ENCODE peak calls at places on chromosomes 11 and 22, in eight cellular contexts. Y, A, Z, X, I, N, L and O are unnamed samples.
A peak's percentile ranks its signal among the peaks of the same experiment; 100 is the strongest.

GRCh38 chr11:116478205-116478604 is 294.6 kb downstream of the BUD13 start:
- DNase-seq in X (peak; percentile 32), I (no peak), N (no peak), L (no peak), Z (no peak), A (no peak), Y (no peak), O (no peak)

GRCh38 chr11:8714622-8715225 is 32.1 kb downstream of the RPL27A start:
- DNase-seq in I (no peak), Y (no peak), Z (no peak), L (no peak), A (no peak), N (no peak), X (no peak), O (no peak)

GRCh38 chr11:16767957-16768356 is 29.5 kb downstream of the C11orf58 start:
- DNase-seq in L (no peak), N (no peak), I (no peak), Y (no peak), X (no peak), Z (no peak), A (no peak), O (no peak)

GRCh38 chr11:125343086-125343731 is 152.9 kb downstream of the FEZ1 start:
- DNase-seq in X (no peak), I (no peak), N (no peak), A (no peak), Y (no peak), Z (no peak), L (no peak), O (no peak)

GRCh38 chr11:47111318-47111804 is 65.3 kb downstream of the ARFGAP2 start:
- DNase-seq in N (no peak), Y (no peak), Z (no peak), I (no peak), A (no peak), L (peak; percentile 92), X (no peak), O (no peak)

GRCh38 chr11:114082415-114082748 is 22.9 kb downstream of the ZBTB16 start:
- DNase-seq in A (no peak), N (no peak), L (no peak), Y (no peak), X (no peak), I (no peak), Z (no peak), O (peak; percentile 80)

GRCh38 chr11:116835042-116835772 is 2.2 kb downstream of the APOA1 start:
- DNase-seq in I (no peak), Z (no peak), A (no peak), X (no peak), Y (no peak), N (no peak), L (no peak), O (no peak)

GRCh38 chr11:23284626-23285025 is 424.4 kb upstream of the CCDC179 start:
- DNase-seq in L (no peak), I (no peak), N (no peak), X (no peak), Y (peak; percentile 31), A (no peak), Z (no peak), O (no peak)

GRCh38 chr11:47003180-47003877 is 66.8 kb downstream of the CSTPP1 start:
- DNase-seq in L (no peak), Y (no peak), Z (peak; percentile 15), I (no peak), A (no peak), X (no peak), N (no peak), O (no peak)

GRCh38 chr11:78101073-78101472 is 21.4 kb upstream of the NDUFC2 start:
- DNase-seq in A (no peak), L (no peak), I (no peak), N (no peak), X (no peak), Z (no peak), Y (peak; percentile 58), O (no peak)

GRCh38 chr22:23884133-23884532 is 10.1 kb upstream of the MIF start:
- DNase-seq in L (no peak), Z (no peak), N (no peak), X (no peak), Y (no peak), A (no peak), I (no peak), O (no peak)

GRCh38 chr11:18280438-18281046 is 14.5 kb downstream of the SAA1 start:
- DNase-seq in X (no peak), L (peak; percentile 20), A (no peak), N (no peak), Y (no peak), Z (no peak), I (no peak), O (no peak)

GRCh38 chr11:63909621-63910506 is 7.1 kb downstream of the RCOR2 start:
- DNase-seq in L (no peak), X (peak; percentile 88), Y (no peak), N (no peak), Z (no peak), I (no peak), A (no peak), O (no peak)
- H3K27ac ChIP-seq in L (no peak overlapping the region), X (peak overlapping the region; percentile 92), Y (no peak overlapping the region), N (no peak overlapping the region), Z (no peak overlapping the region), I (no peak overlapping the region), A (peak overlapping the region; percentile 31), O (peak overlapping the region; percentile 58)

GRCh38 chr11:72588656-72589410 is 85.4 kb downstream of the PDE2A start:
- DNase-seq in I (no peak), X (no peak), A (no peak), Y (no peak), L (no peak), N (no peak), Z (no peak), O (no peak)

GRCh38 chr11:72587696-72588095 is 86.5 kb downstream of the PDE2A start:
- DNase-seq in A (no peak), X (no peak), Z (no peak), I (no peak), N (no peak), L (no peak), Y (no peak), O (no peak)

GRCh38 chr11:72591785-72592490 is 82.3 kb downstream of the PDE2A start:
- DNase-seq in N (no peak), X (no peak), Z (no peak), L (no peak), A (no peak), I (no peak), Y (no peak), O (no peak)

GRCh38 chr11:72591023-72591422 is 83.2 kb downstream of the PDE2A start:
- DNase-seq in X (no peak), N (no peak), I (no peak), L (no peak), A (no peak), Z (no peak), Y (no peak), O (no peak)

DNA sequence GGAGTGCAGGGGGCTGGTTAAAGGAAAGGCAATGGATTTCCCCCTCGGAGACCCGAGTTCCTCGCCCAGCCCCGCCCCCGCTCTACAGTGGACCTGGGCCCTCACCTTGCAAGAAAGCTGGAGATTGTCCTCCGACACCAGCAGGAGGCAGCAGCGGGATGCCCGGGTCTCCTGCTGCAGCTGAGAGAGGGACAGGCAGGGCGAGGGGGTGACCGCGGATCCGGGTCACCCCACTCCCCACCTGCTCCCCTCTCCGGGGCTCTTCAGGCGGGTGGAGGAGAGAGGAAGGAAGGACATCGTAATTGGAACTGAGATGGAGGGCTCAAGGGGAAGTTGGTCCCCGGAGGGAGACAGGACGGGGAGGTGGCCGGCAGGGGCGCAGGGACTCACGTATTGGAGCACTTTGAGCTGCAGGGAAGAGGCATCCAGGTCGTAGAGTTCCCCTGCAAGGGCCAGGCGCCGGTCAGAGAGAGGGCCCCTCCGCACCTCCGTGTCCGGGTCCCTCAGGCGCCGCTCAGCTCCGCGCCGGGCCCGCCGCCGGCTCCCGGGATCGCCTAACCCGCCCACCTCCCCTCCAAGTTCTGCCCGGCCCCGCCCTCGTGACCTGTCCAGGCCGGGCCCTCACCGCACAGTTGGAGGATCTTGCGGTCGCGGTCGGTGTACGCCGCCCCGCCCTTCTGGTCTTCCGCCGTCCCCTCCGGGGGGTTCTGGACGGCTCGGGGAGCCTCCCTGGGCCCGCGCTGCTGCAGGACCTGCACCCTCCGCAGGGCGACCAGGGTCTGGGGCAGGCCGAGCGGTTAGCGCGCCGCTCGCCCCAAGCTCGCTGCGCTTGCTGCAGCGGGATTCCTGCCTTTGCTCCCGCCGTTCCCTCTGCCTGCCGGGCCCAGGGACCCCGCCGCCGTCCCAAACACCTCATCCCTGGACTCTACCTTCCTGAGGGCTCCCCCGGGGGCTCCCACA is 84.1 kb downstream of the PDE2A start:
- DNase-seq in A (peak; percentile 92), N (no peak), X (peak; percentile 77), L (no peak), Z (peak; percentile 34), I (no peak), Y (peak; percentile 31), O (no peak)
- H3K4me3 ChIP-seq in A (peak overlapping the region; percentile 57), N (peak overlapping the region; percentile 23), X (peak overlapping the region; percentile 39), L (no peak overlapping the region), Z (peak overlapping the region; percentile 40), I (peak overlapping the region; percentile 35), Y (no peak overlapping the region), O (peak overlapping the region; percentile 54)

DNA sequence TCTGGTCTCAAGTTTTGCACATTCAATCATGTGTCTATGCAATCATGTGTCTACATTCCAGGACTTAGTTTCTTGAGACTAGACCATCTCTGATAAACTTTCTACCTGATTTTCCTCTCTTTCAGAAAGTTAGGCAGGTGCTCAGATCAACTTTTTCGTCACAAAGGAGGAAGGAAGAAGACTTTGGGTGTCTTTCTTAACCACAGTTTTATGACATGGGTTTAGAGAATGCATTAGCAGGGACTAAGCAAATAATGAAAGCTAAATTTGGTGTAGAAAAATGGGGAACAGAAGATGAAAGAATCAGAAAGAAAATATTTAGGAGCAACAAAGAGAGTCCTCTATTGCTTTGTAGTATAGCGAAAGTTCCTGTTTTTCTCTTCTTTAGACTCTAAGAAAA is 7.7 kb upstream of the GLYATL1B start:
- DNase-seq in X (no peak), A (no peak), I (no peak), N (no peak), Y (no peak), Z (no peak), L (no peak), O (no peak)
- H3K27ac ChIP-seq in X (no peak overlapping the region), A (no peak overlapping the region), I (no peak overlapping the region), N (no peak overlapping the region), Y (no peak overlapping the region), Z (no peak overlapping the region), L (peak overlapping the region; percentile 45), O (no peak overlapping the region)

GRCh38 chr11:111918390-111919256 is at the start of gene C11orf52:
- DNase-seq in N (no peak), X (peak; percentile 73), L (no peak), A (no peak), I (no peak), Y (peak; percentile 97), Z (peak; percentile 62), O (no peak)
- H3K4me3 ChIP-seq in N (no peak within 1 kb of the TSS), X (no peak within 1 kb of the TSS), L (no peak within 1 kb of the TSS), A (no peak within 1 kb of the TSS), I (peak within 1 kb of the TSS; percentile 27), Y (peak within 1 kb of the TSS; percentile 54), Z (peak within 1 kb of the TSS; percentile 59), O (no peak within 1 kb of the TSS)